ENCODE peak calls at places on chromosomes 4 and X, in eight cellular contexts. O is renal cortical epithelial cell; F is mucosa of gallbladder; H is COR-L47; R is M059J; I is activated CD8-positive, alpha-beta memory T cell treated with anti-CD3 and anti-CD28 coated beads, Interleukin-2, amount 50 U/mL, for 4 hours; M is pancreas; T is skeletal muscle cell. S is an unnamed sample.

GRCh38 chr4:169757575-169758184 is at the start of gene HPF1:
- DNase-seq in O (peak), F (peak), H (peak), R (peak), I (peak), M (peak), T (peak), S (peak)

GRCh38 chr4:56723201-56723605 is 42.1 kb upstream of the HOPX start:
- DNase-seq in O (peak), F (no peak), H (no peak), R (peak), I (no peak), M (no peak), T (no peak), S (no peak)

GRCh38 chr4:80027611-80028010 is 45.4 kb downstream of the ANTXR2 start:
- DNase-seq in O (no peak), F (no peak), H (no peak), R (no peak), I (no peak), M (no peak), T (no peak), S (no peak)

GRCh38 chrX:7542566-7542965 is 300.4 kb upstream of the VCX start:
- DNase-seq in O (no peak), F (no peak), H (no peak), R (no peak), I (no peak), M (no peak), T (no peak), S (no peak)

GRCh38 chr4:180962268-180962667 is 1280.9 kb upstream of the TENM3 start:
- DNase-seq in O (no peak), F (no peak), H (no peak), R (no peak), I (no peak), M (no peak), T (no peak), S (no peak)

GRCh38 chr4:53479731-53480525 is 102.5 kb downstream of the FIP1L1 start:
- DNase-seq in O (peak), F (no peak), H (no peak), R (peak), I (no peak), M (no peak), T (no peak), S (peak)

GRCh38 chr4:177596035-177596434 is 153.8 kb upstream of the AGA start:
- DNase-seq in O (peak), F (peak), H (no peak), R (peak), I (no peak), M (peak), T (peak), S (peak)

GRCh38 chr4:75698162-75698962 is 25.2 kb upstream of the G3BP2 start:
- DNase-seq in O (no peak), F (peak), H (no peak), R (no peak), I (no peak), M (no peak), T (no peak), S (no peak)

GRCh38 chr4:41746440-41747229 is 1.9 kb downstream of the PHOX2B start:
- DNase-seq in O (no peak), F (no peak), H (no peak), R (no peak), I (no peak), M (no peak), T (no peak), S (no peak)

GRCh38 chrX:68832101-68832416 is 3.2 kb downstream of the EFNB1 start:
- DNase-seq in O (peak), F (peak), H (no peak), R (peak), I (peak), M (no peak), T (peak), S (peak)

GRCh38 chrX:123986377-123986776 is 24.9 kb downstream of the STAG2 start:
- DNase-seq in O (no peak), F (no peak), H (no peak), R (no peak), I (no peak), M (no peak), T (no peak), S (no peak)

GRCh38 chrX:152843852-152844251 is 13.0 kb downstream of the NSDHL start:
- DNase-seq in O (no peak), F (no peak), H (no peak), R (no peak), I (no peak), M (no peak), T (no peak), S (no peak)

GRCh38 chr4:61373901-61374611 is 173.9 kb downstream of the ADGRL3 start:
- DNase-seq in O (peak), F (no peak), H (no peak), R (no peak), I (no peak), M (no peak), T (peak), S (peak)

GRCh38 chr4:170106899-170107298 is 17.1 kb upstream of the AADAT start:
- DNase-seq in O (no peak), F (no peak), H (no peak), R (no peak), I (no peak), M (no peak), T (no peak), S (no peak)

GRCh38 chrX:153744210-153745066 is 19.6 kb upstream of the PLXNB3 start:
- DNase-seq in O (no peak), F (no peak), H (no peak), R (no peak), I (no peak), M (no peak), T (no peak), S (no peak)

GRCh38 chrX:35919536-35920309 is at the start of gene CFAP47:
- DNase-seq in O (peak), F (no peak), H (peak), R (no peak), I (no peak), M (peak), T (no peak), S (no peak)

GRCh38 chr4:106614446-106614845 is 245.9 kb upstream of the GIMD1 start:
- DNase-seq in O (no peak), F (no peak), H (no peak), R (peak), I (no peak), M (no peak), T (no peak), S (peak)

GRCh38 chrX:39899876-39900787 is 197.6 kb downstream of the BCOR start:
- DNase-seq in O (peak), F (no peak), H (peak), R (peak), I (no peak), M (no peak), T (no peak), S (no peak)

GRCh38 chrX:146602246-146602645 is 207.3 kb upstream of the CXorf51B start:
- DNase-seq in O (peak), F (no peak), H (no peak), R (no peak), I (no peak), M (no peak), T (no peak), S (no peak)

GRCh38 chr4:13907255-13907751 is 279.8 kb upstream of the BOD1L1 start:
- DNase-seq in O (peak), F (peak), H (no peak), R (peak), I (no peak), M (no peak), T (peak), S (peak)